ENCODE peak calls at places on chromosomes 5 and 9, in four cellular contexts. G, K, M and B are unnamed samples.

GRCh38 chr5:173010547-173011464 is 27.2 kb downstream of the ATP6V0E1 start:
- DNase-seq in G (no peak), K (peak; percentile 19), M (no peak), B (no peak)

GRCh38 chr5:30040483-30041116 is 1152.9 kb upstream of the CDH6 start:
- DNase-seq in G (peak; percentile 3), K (peak; percentile 46), M (peak; percentile 5), B (no peak)

GRCh38 chr5:125835293-125836172 is 587.7 kb upstream of the GRAMD2B start:
- DNase-seq in G (no peak), K (peak; percentile 22), M (peak; percentile 5), B (no peak)

GRCh38 chr5:74402553-74402952 is 238.0 kb downstream of the ENC1 start:
- DNase-seq in G (no peak), K (no peak), M (no peak), B (no peak)

GRCh38 chr5:175663191-175664184 is 5.6 kb downstream of the HRH2 start:
- DNase-seq in G (no peak), K (no peak), M (no peak), B (no peak)

GRCh38 chr5:103272377-103272776 is 13.8 kb downstream of the MACIR start:
- DNase-seq in G (no peak), K (no peak), M (no peak), B (no peak)

GRCh38 chr9:105341784-105342183 is 97.3 kb downstream of the SLC44A1 start:
- DNase-seq in G (no peak), K (no peak), M (no peak), B (no peak)

GRCh38 chr5:142206801-142207200 is 98.2 kb downstream of the NDFIP1 start:
- DNase-seq in G (no peak), K (no peak), M (no peak), B (no peak)

GRCh38 chr5:102863058-102863457 is 108.0 kb downstream of the PAM start:
- DNase-seq in G (no peak), K (no peak), M (no peak), B (no peak)

GRCh38 chr5:62375627-62376026 is 28.1 kb downstream of the DIMT1 start:
- DNase-seq in G (no peak), K (no peak), M (no peak), B (no peak)

GRCh38 chr5:148913985-148914421 is 87.6 kb downstream of the ADRB2 start:
- DNase-seq in G (peak; percentile 89), K (no peak), M (no peak), B (no peak)

GRCh38 chr5:52878671-52879070 is 91.0 kb downstream of the ITGA1 start:
- DNase-seq in G (peak; percentile 32), K (no peak), M (no peak), B (no peak)

GRCh38 chr9:9557804-9558334 is 1054.9 kb downstream of the PTPRD start:
- DNase-seq in G (no peak), K (no peak), M (no peak), B (no peak)

GRCh38 chr9:104209387-104209786 is 115.3 kb downstream of the SMC2 start:
- DNase-seq in G (no peak), K (no peak), M (no peak), B (no peak)

GRCh38 chr5:72036951-72037350 is 70.3 kb upstream of the MAP1B start:
- DNase-seq in G (peak; percentile 36), K (no peak), M (no peak), B (no peak)

GRCh38 chr9:99824378-99825157 is 2.9 kb downstream of the NR4A3 start:
- DNase-seq in G (peak; percentile 29), K (peak; percentile 52), M (peak; percentile 34), B (peak; percentile 74)

GRCh38 chr9:110900917-110901316 is 137.4 kb downstream of the LPAR1 start:
- DNase-seq in G (no peak), K (no peak), M (no peak), B (no peak)

GRCh38 chr9:134378901-134379338 is 52.7 kb downstream of the RXRA start:
- DNase-seq in G (peak; percentile 49), K (no peak), M (peak; percentile 85), B (no peak)

GRCh38 chr9:101062686-101063085 is 34.2 kb downstream of the PLPPR1 start:
- DNase-seq in G (no peak), K (no peak), M (no peak), B (no peak)

GRCh38 chr5:118791986-118792734 is 196.2 kb downstream of the DTWD2 start:
- DNase-seq in G (peak; percentile 72), K (no peak), M (peak; percentile 18), B (no peak)

GRCh38 chr9:112570731-112571167 is 84.1 kb downstream of the KIAA1958 start:
- DNase-seq in G (no peak), K (no peak), M (no peak), B (no peak)

GRCh38 chr9:114366334-114367128 is 21.3 kb downstream of the AKNA start:
- DNase-seq in G (peak; percentile 80), K (no peak), M (no peak), B (no peak)

GRCh38 chr9:134328341-134328840 is 2.1 kb downstream of the RXRA start:
- DNase-seq in G (no peak), K (no peak), M (no peak), B (no peak)

GRCh38 chr5:153641183-153641688 is 150.8 kb downstream of the GRIA1 start:
- DNase-seq in G (no peak), K (no peak), M (no peak), B (no peak)

GRCh38 chr9:98785333-98785933 is 10.9 kb downstream of the ANKS6 start:
- DNase-seq in G (no peak), K (no peak), M (no peak), B (peak; percentile 62)

GRCh38 chr5:150137997-150138396 is 17.6 kb downstream of the PDGFRB start:
- DNase-seq in G (no peak), K (no peak), M (no peak), B (no peak)

GRCh38 chr9:108553111-108553635 is 302.6 kb downstream of the ACTL7B start:
- DNase-seq in G (no peak), K (no peak), M (no peak), B (no peak)

GRCh38 chr9:2424564-2425153 is 196.9 kb upstream of the VLDLR start:
- DNase-seq in G (no peak), K (no peak), M (no peak), B (no peak)

GRCh38 chr5:173197375-173197891 is 37.6 kb downstream of the NKX2-5 start:
- DNase-seq in G (peak; percentile 4), K (no peak), M (no peak), B (no peak)

GRCh38 chr9:120714846-120715231 is 569 bp upstream of the MEGF9 start:
- DNase-seq in G (no peak), K (peak; percentile 27), M (no peak), B (no peak)

GRCh38 chr5:72857396-72857795 is 40.9 kb downstream of the TNPO1 start:
- DNase-seq in G (no peak), K (no peak), M (no peak), B (no peak)

GRCh38 chr9:135103001-135103446 is 15.6 kb downstream of the OLFM1 start:
- DNase-seq in G (no peak), K (no peak), M (no peak), B (no peak)

GRCh38 chr9:36441966-36442365 is 41.9 kb upstream of the RNF38 start:
- DNase-seq in G (no peak), K (no peak), M (no peak), B (no peak)

GRCh38 chr5:122076023-122076422 is 2.0 kb downstream of the LOX start:
- DNase-seq in G (peak; percentile 32), K (no peak), M (no peak), B (no peak)

GRCh38 chr9:78030553-78031270 is 899 bp downstream of the GNAQ start:
- DNase-seq in G (peak; percentile 15), K (peak; percentile 42), M (no peak), B (peak; percentile 78)

GRCh38 chr5:1291611-1292080 is 3.2 kb downstream of the TERT start:
- DNase-seq in G (no peak), K (no peak), M (no peak), B (no peak)

GRCh38 chr9:134983094-134983493 is 65.4 kb upstream of the FCN1 start:
- DNase-seq in G (no peak), K (no peak), M (no peak), B (peak; percentile 61)

GRCh38 chr9:13942695-13943094 is 371.2 kb downstream of the NFIB start:
- DNase-seq in G (peak; percentile 94), K (no peak), M (peak; percentile 36), B (no peak)

DNA sequence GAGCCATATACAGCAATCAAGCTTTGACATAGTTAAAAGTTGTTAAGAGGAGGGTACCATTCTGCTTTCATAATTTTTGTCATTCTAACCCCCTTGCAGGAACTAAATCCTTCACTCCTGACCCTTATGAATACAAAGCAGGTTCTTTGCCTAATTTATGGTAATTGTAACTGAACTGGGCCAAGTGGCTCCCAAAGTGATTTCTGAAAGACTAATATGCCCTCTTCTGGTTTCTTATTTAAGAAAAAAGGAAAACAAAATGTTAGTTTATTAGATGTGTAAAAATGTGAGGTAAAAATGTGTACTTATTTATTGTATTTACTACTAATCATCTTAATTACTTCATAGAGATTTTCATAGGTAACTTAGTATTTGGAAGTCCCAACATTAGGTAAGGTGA is 268.5 kb downstream of the BNC2 start:
- DNase-seq in G (no peak), K (no peak), M (no peak), B (no peak)
- TF ChIP-seq CTCF in G (peak; percentile 29), K (no peak), M (no peak), B (no peak)

GRCh38 chr5:180790524-180790923 is 12.1 kb downstream of the MGAT1 start:
- DNase-seq in G (no peak), K (no peak), M (no peak), B (no peak)

GRCh38 chr5:180791611-180792213 is 10.9 kb downstream of the MGAT1 start:
- DNase-seq in G (no peak), K (no peak), M (no peak), B (no peak)

GRCh38 chr5:180787711-180788431 is 14.7 kb downstream of the MGAT1 start:
- DNase-seq in G (no peak), K (no peak), M (no peak), B (no peak)

GRCh38 chr5:180792287-180792964 is 10.2 kb downstream of the MGAT1 start:
- DNase-seq in G (no peak), K (no peak), M (no peak), B (no peak)

GRCh38 chr5:180790020-180790419 is 12.6 kb downstream of the MGAT1 start:
- DNase-seq in G (no peak), K (no peak), M (no peak), B (no peak)
- TF ChIP-seq CTCF in G (peak; percentile 56), K (no peak), M (peak; percentile 13), B (no peak)

DNA sequence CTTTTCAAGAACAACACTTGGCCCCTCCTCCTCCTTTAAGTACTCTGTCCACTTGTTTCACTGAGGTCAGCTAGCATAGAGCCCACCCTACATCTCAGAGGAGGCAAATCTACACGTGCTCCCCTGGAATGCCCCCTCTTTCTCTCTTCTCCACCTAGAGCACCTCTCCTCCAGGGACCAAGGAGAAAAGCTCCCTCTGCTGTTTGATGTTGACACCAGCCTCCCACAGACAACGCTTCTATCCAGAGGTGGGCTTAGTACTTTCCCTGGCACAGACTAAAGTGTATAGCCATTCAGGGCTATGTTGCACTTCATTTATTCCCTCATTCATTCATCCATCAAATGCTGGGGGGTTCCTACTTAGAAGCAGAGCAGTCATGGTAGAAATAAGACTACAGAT is 68.2 kb upstream of the TAF1L start:
- DNase-seq in G (no peak), K (no peak), M (no peak), B (no peak)
- TF ChIP-seq CTCF in G (peak; percentile 43), K (no peak), M (peak; percentile 32), B (no peak)

DNA sequence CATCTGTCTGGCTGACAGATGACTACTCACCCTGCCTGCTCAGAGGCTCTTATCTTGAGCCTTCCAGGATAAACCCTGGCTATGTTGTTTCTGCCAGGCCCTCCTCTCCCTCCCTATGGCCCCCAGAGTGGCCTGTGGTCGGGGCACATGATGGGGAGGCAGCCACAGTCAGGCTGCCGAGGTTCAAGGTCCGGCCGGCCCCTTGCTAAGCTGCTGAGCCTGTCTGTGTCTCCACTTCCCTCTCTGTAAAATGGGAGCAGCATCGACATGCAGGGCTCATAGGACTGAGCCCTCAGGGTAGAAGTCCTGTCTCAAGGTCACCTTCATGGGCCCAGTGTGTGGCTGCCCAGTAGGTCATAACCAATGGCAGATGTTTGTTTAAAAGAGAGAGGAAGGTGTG is 28.5 kb downstream of the WNK2 start:
- DNase-seq in G (no peak), K (no peak), M (no peak), B (no peak)
- TF ChIP-seq CTCF in G (no peak), K (no peak), M (no peak), B (no peak)